ENCODE peak calls at places on chromosomes 3 and 15, in five cellular contexts. One of them, this sample, is unnamed.

GRCh38 chr3:55013145-55013544 is 85.3 kb upstream of the LRTM1 start:
- DNase-seq in K562: no peak
- DNase-seq in GM12878: no peak
- DNase-seq in HepG2: no peak
- DNase-seq in GM12891: no peak
- DNase-seq in this sample: no peak

GRCh38 chr3:111737712-111738097 is 121.4 kb upstream of the PHLDB2 start:
- DNase-seq in K562: no peak
- DNase-seq in HepG2: peak; percentile 52
- DNase-seq in GM12878: no peak
- DNase-seq in GM12891: no peak
- DNase-seq in this sample: no peak

GRCh38 chr15:52184721-52185120 is 6.5 kb downstream of the GNB5 start:
- DNase-seq in GM12891: no peak
- DNase-seq in K562: no peak
- DNase-seq in HepG2: peak; percentile 29
- DNase-seq in GM12878: no peak
- DNase-seq in this sample: no peak

GRCh38 chr3:52820741-52821140 is 9.7 kb downstream of the ITIH4 start:
- DNase-seq in K562: peak; percentile 59
- DNase-seq in GM12891: peak; percentile 77
- DNase-seq in HepG2: peak; percentile 51
- DNase-seq in GM12878: no peak
- DNase-seq in this sample: peak; percentile 52

GRCh38 chr3:131053021-131053420 is 26.3 kb downstream of the NEK11 start:
- DNase-seq in GM12891: no peak
- DNase-seq in GM12878: no peak
- DNase-seq in HepG2: no peak
- DNase-seq in K562: no peak
- DNase-seq in this sample: no peak

GRCh38 chr3:174548841-174549623 is 310.1 kb upstream of the NAALADL2 start:
- DNase-seq in K562: no peak
- DNase-seq in HepG2: no peak
- DNase-seq in GM12891: no peak
- DNase-seq in GM12878: no peak
- DNase-seq in this sample: no peak

GRCh38 chr15:56468271-56468912 is 3.5 kb upstream of the MNS1 start:
- DNase-seq in K562: no peak
- DNase-seq in GM12878: peak; percentile 33
- DNase-seq in GM12891: no peak
- DNase-seq in HepG2: no peak
- DNase-seq in this sample: no peak

GRCh38 chr15:74642724-74643367 is 27.2 kb downstream of the CLK3 start:
- DNase-seq in GM12878: no peak
- DNase-seq in GM12891: no peak
- DNase-seq in HepG2: no peak
- DNase-seq in K562: peak; percentile 43
- DNase-seq in this sample: no peak

GRCh38 chr15:49809894-49810594 is 189.2 kb downstream of the DTWD1 start:
- DNase-seq in K562: no peak
- DNase-seq in GM12878: no peak
- DNase-seq in GM12891: no peak
- DNase-seq in HepG2: no peak
- DNase-seq in this sample: no peak

GRCh38 chr3:26652157-26652556 is 29.6 kb downstream of the LRRC3B start:
- DNase-seq in HepG2: no peak
- DNase-seq in GM12878: no peak
- DNase-seq in K562: no peak
- DNase-seq in GM12891: no peak
- DNase-seq in this sample: no peak

GRCh38 chr15:83288381-83288801 is 3.9 kb upstream of the BNC1 start:
- DNase-seq in GM12891: no peak
- DNase-seq in HepG2: no peak
- DNase-seq in GM12878: no peak
- DNase-seq in K562: no peak
- DNase-seq in this sample: no peak

GRCh38 chr15:40355976-40356585 is 1.9 kb upstream of the DISP2 start:
- DNase-seq in K562: no peak
- DNase-seq in GM12878: no peak
- DNase-seq in HepG2: no peak
- DNase-seq in GM12891: no peak
- DNase-seq in this sample: no peak

GRCh38 chr3:107846282-107846852 is 244.5 kb downstream of the CD47 start:
- DNase-seq in GM12878: no peak
- DNase-seq in HepG2: peak; percentile 47
- DNase-seq in GM12891: no peak
- DNase-seq in K562: peak; percentile 26
- DNase-seq in this sample: no peak

GRCh38 chr15:101358895-101359294 is 63.8 kb upstream of the SNRPA1 start:
- DNase-seq in K562: no peak
- DNase-seq in HepG2: peak; percentile 8
- DNase-seq in GM12891: no peak
- DNase-seq in GM12878: no peak
- DNase-seq in this sample: no peak
- TF ChIP-seq TAF1 in K562: no peak
- TF ChIP-seq TAF1 in HepG2: no peak
- TF ChIP-seq TAF1 in GM12891: no peak
- TF ChIP-seq TAF1 in GM12878: no peak
- TF ChIP-seq TAF1 in this sample: no peak

GRCh38 chr15:31206386-31207174 is 105.1 kb upstream of the TRPM1 start:
- DNase-seq in GM12878: no peak
- DNase-seq in K562: no peak
- DNase-seq in HepG2: no peak
- DNase-seq in GM12891: no peak
- DNase-seq in this sample: no peak

GRCh38 chr15:31202953-31203352 is 101.4 kb upstream of the TRPM1 start:
- DNase-seq in HepG2: no peak
- DNase-seq in GM12891: no peak
- DNase-seq in K562: no peak
- DNase-seq in GM12878: no peak
- DNase-seq in this sample: no peak

GRCh38 chr15:31197497-31198414 is 96.2 kb upstream of the TRPM1 start:
- DNase-seq in GM12878: peak; percentile 47
- DNase-seq in HepG2: peak; percentile 33
- DNase-seq in K562: peak; percentile 56
- DNase-seq in GM12891: no peak
- DNase-seq in this sample: no peak

GRCh38 chr15:31203999-31204398 is 102.5 kb upstream of the TRPM1 start:
- DNase-seq in GM12891: no peak
- DNase-seq in HepG2: no peak
- DNase-seq in K562: no peak
- DNase-seq in GM12878: no peak
- DNase-seq in this sample: no peak

GRCh38 chr15:31200735-31201151 is 99.2 kb upstream of the TRPM1 start:
- DNase-seq in HepG2: peak; percentile 46
- DNase-seq in GM12891: peak; percentile 56
- DNase-seq in GM12878: no peak
- DNase-seq in K562: peak; percentile 31
- DNase-seq in this sample: peak; percentile 77
- TF ChIP-seq POLR2AphosphoS5 in HepG2: no peak
- TF ChIP-seq POLR2AphosphoS5 in GM12891: no peak
- TF ChIP-seq POLR2AphosphoS5 in GM12878: no peak
- TF ChIP-seq POLR2AphosphoS5 in K562: no peak
- TF ChIP-seq POLR2AphosphoS5 in this sample: no peak

GRCh38 chr3:88148651-88149050 is 1.1 kb upstream of the C3orf38 start:
- DNase-seq in K562: no peak
- DNase-seq in GM12891: no peak
- DNase-seq in GM12878: no peak
- DNase-seq in HepG2: no peak
- DNase-seq in this sample: no peak

GRCh38 chr3:88149146-88149515 is 628 bp upstream of the C3orf38 start:
- DNase-seq in GM12878: no peak
- DNase-seq in HepG2: no peak
- DNase-seq in GM12891: no peak
- DNase-seq in K562: peak; percentile 9
- DNase-seq in this sample: no peak

GRCh38 chr3:88150371-88150770 is 612 bp downstream of the C3orf38 start:
- DNase-seq in GM12878: no peak
- DNase-seq in K562: no peak
- DNase-seq in HepG2: no peak
- DNase-seq in GM12891: peak; percentile 16
- DNase-seq in this sample: no peak

GRCh38 chr3:88150771-88151170 is 1.0 kb downstream of the C3orf38 start:
- DNase-seq in K562: no peak
- DNase-seq in GM12878: no peak
- DNase-seq in GM12891: no peak
- DNase-seq in HepG2: no peak
- DNase-seq in this sample: no peak

GRCh38 chr3:88149516-88150362 is at the start of gene C3orf38:
- DNase-seq in GM12878: peak; percentile 64
- DNase-seq in HepG2: peak; percentile 92
- DNase-seq in GM12891: peak; percentile 50
- DNase-seq in K562: peak; percentile 72
- DNase-seq in this sample: peak; percentile 61
- TF ChIP-seq POLR2A in GM12878: peak; percentile 82
- TF ChIP-seq POLR2A in HepG2: peak; percentile 75
- TF ChIP-seq POLR2A in GM12891: peak; percentile 58
- TF ChIP-seq POLR2A in K562: peak; percentile 83
- TF ChIP-seq POLR2A in this sample: peak; percentile 68

DNA sequence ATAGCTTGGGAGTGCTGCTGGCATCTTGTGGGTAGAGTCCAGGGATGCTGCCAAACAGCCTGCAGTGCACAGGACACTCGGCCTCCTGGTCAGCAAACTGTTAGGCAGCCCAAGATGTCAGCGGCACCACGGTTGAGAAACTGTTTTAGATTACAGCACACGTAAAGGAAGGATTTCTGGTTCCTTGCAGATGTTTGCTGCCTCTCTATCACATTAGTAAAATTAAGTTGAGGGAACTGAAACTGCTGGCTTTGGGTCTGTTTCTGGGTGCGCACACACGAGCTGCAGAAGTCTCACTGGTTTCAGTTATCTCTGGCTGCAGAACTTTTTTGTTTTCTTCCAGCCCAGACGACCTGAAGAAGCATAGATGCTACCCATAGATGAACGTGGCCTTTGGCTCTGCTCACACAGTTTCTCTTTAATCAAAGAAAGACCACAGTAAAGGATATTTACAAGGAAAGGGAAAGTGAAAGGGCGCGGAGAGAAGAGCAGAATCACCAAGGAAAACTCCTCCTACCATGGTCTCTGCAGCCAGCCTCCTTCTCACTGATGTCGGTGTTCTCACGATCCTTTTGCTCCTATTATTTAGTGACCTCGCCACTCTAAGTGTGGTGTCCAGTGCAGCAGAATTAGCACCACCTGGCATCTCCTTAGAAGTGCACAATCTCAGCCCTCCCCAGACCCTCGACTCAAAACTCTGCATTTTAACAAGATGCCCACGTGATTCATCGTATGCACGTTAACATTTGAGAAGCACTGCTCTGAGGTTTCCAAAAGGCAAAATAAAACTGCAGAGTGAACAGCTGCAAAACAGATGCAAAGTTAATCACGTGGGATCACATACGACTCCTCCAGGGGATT is 50.6 kb upstream of the AKAP13 start:
- DNase-seq in HepG2: no peak
- DNase-seq in GM12891: peak; percentile 34
- DNase-seq in K562: no peak
- DNase-seq in GM12878: peak; percentile 88
- DNase-seq in this sample: peak; percentile 33
- TF ChIP-seq TAF1 in HepG2: no peak
- TF ChIP-seq TAF1 in GM12891: peak; percentile 68
- TF ChIP-seq TAF1 in K562: no peak
- TF ChIP-seq TAF1 in GM12878: peak; percentile 43
- TF ChIP-seq TAF1 in this sample: peak; percentile 26

GRCh38 chr15:28987337-28987736 is 101.6 kb downstream of the APBA2 start:
- DNase-seq in GM12878: no peak
- DNase-seq in K562: no peak
- DNase-seq in GM12891: no peak
- DNase-seq in HepG2: no peak
- DNase-seq in this sample: no peak

GRCh38 chr15:28990390-28990789 is 104.6 kb downstream of the APBA2 start:
- DNase-seq in GM12878: no peak
- DNase-seq in HepG2: no peak
- DNase-seq in GM12891: no peak
- DNase-seq in K562: no peak
- DNase-seq in this sample: no peak

GRCh38 chr15:28989896-28990295 is 104.1 kb downstream of the APBA2 start:
- DNase-seq in HepG2: no peak
- DNase-seq in GM12878: no peak
- DNase-seq in GM12891: no peak
- DNase-seq in K562: no peak
- DNase-seq in this sample: no peak

GRCh38 chr15:28991236-28992171 is 105.7 kb downstream of the APBA2 start:
- DNase-seq in K562: no peak
- DNase-seq in GM12878: no peak
- DNase-seq in GM12891: no peak
- DNase-seq in HepG2: no peak
- DNase-seq in this sample: no peak

GRCh38 chr15:28989239-28989830 is 103.6 kb downstream of the APBA2 start:
- DNase-seq in GM12891: no peak
- DNase-seq in K562: peak; percentile 48
- DNase-seq in HepG2: no peak
- DNase-seq in GM12878: no peak
- DNase-seq in this sample: no peak
- TF ChIP-seq POLR2AphosphoS5 in GM12891: no peak
- TF ChIP-seq POLR2AphosphoS5 in K562: no peak
- TF ChIP-seq POLR2AphosphoS5 in HepG2: no peak
- TF ChIP-seq POLR2AphosphoS5 in GM12878: no peak
- TF ChIP-seq POLR2AphosphoS5 in this sample: no peak

GRCh38 chr3:50340404-50341329 is at the start of gene RASSF1:
- DNase-seq in HepG2: no peak
- DNase-seq in GM12891: peak; percentile 73
- DNase-seq in GM12878: no peak
- DNase-seq in K562: peak; percentile 56
- DNase-seq in this sample: peak; percentile 80
- TF ChIP-seq POLR2A in HepG2: no peak
- TF ChIP-seq POLR2A in GM12891: peak; percentile 31
- TF ChIP-seq POLR2A in GM12878: peak; percentile 79
- TF ChIP-seq POLR2A in K562: peak; percentile 69
- TF ChIP-seq POLR2A in this sample: peak; percentile 19

GRCh38 chr3:171242170-171242569 is 215.7 kb upstream of the SLC2A2 start:
- DNase-seq in K562: no peak
- DNase-seq in GM12891: no peak
- DNase-seq in HepG2: no peak
- DNase-seq in GM12878: no peak
- DNase-seq in this sample: no peak

GRCh38 chr3:171240504-171240835 is 213.9 kb upstream of the SLC2A2 start:
- DNase-seq in GM12891: no peak
- DNase-seq in K562: no peak
- DNase-seq in HepG2: no peak
- DNase-seq in GM12878: no peak
- DNase-seq in this sample: no peak

GRCh38 chr3:171239757-171240503 is 213.4 kb upstream of the SLC2A2 start:
- DNase-seq in HepG2: no peak
- DNase-seq in K562: no peak
- DNase-seq in GM12878: no peak
- DNase-seq in GM12891: no peak
- DNase-seq in this sample: no peak

GRCh38 chr3:171245796-171246453 is 214.3 kb downstream of the TNIK start:
- DNase-seq in K562: no peak
- DNase-seq in GM12878: no peak
- DNase-seq in HepG2: no peak
- DNase-seq in GM12891: no peak
- DNase-seq in this sample: no peak

DNA sequence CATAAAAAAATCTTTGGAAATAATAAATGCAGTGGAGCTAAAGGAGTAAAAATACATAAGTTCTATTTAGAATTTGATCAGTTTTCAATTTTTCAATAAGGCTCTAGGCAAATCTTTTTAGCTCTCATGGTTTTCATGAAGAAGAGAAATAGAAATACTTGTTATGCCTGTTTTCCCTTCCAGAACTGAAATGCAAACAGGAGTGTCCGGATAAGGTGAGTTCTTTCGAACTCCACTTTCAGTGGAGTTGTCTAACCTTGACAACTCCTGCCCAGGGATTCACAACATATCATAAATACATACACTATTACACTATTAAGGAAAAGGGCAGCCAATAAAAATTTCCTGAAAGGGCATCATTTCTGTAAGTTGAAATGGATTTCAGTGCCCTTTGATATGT is 216.4 kb upstream of the SLC2A2 start:
- DNase-seq in GM12878: no peak
- DNase-seq in GM12891: no peak
- DNase-seq in K562: no peak
- DNase-seq in HepG2: no peak
- DNase-seq in this sample: no peak
- TF ChIP-seq TAF1 in GM12878: no peak
- TF ChIP-seq TAF1 in GM12891: no peak
- TF ChIP-seq TAF1 in K562: no peak
- TF ChIP-seq TAF1 in HepG2: no peak
- TF ChIP-seq TAF1 in this sample: no peak